ENCODE peak calls at places on chromosome 1, in seven cellular contexts. One of them, this sample, is unnamed.

GRCh38 chr1:24415910-24416665 is 486 bp downstream of the NIPAL3 start:
- DNase-seq in tibial nerve: no peak
- DNase-seq in right lobe of liver: no peak
- DNase-seq in neural progenitor cell: peak
- DNase-seq in AG10803: no peak
- DNase-seq in A549: peak
- DNase-seq in HCT116: no peak
- DNase-seq in this sample: no peak

GRCh38 chr1:8816831-8817412 is 518 bp downstream of the RERE start:
- DNase-seq in right lobe of liver: peak
- DNase-seq in HCT116: no peak
- DNase-seq in A549: no peak
- DNase-seq in neural progenitor cell: peak
- DNase-seq in AG10803: peak
- DNase-seq in tibial nerve: no peak
- DNase-seq in this sample: no peak

GRCh38 chr1:152917794-152918193 is 9.4 kb downstream of the IVL start:
- DNase-seq in AG10803: no peak
- DNase-seq in tibial nerve: no peak
- DNase-seq in A549: no peak
- DNase-seq in right lobe of liver: no peak
- DNase-seq in HCT116: peak
- DNase-seq in neural progenitor cell: no peak
- DNase-seq in this sample: no peak

GRCh38 chr1:2564815-2565415 is 8.7 kb downstream of the TNFRSF14 start:
- DNase-seq in HCT116: no peak
- DNase-seq in tibial nerve: no peak
- DNase-seq in neural progenitor cell: no peak
- DNase-seq in A549: no peak
- DNase-seq in AG10803: no peak
- DNase-seq in right lobe of liver: no peak
- DNase-seq in this sample: no peak

GRCh38 chr1:47898156-47898825 is 98.9 kb downstream of the TRABD2B start:
- DNase-seq in neural progenitor cell: no peak
- DNase-seq in tibial nerve: no peak
- DNase-seq in right lobe of liver: no peak
- DNase-seq in A549: no peak
- DNase-seq in HCT116: no peak
- DNase-seq in AG10803: no peak
- DNase-seq in this sample: no peak

GRCh38 chr1:172960019-172960418 is 90.7 kb downstream of the TNFSF18 start:
- DNase-seq in neural progenitor cell: no peak
- DNase-seq in tibial nerve: no peak
- DNase-seq in right lobe of liver: no peak
- DNase-seq in AG10803: peak
- DNase-seq in HCT116: no peak
- DNase-seq in A549: no peak
- DNase-seq in this sample: no peak

GRCh38 chr1:112938188-112938587 is 17.8 kb downstream of the SLC16A1 start:
- DNase-seq in AG10803: peak
- DNase-seq in A549: no peak
- DNase-seq in tibial nerve: no peak
- DNase-seq in right lobe of liver: no peak
- DNase-seq in HCT116: no peak
- DNase-seq in neural progenitor cell: no peak
- DNase-seq in this sample: no peak

GRCh38 chr1:180639871-180640270 is 8.0 kb downstream of the XPR1 start:
- DNase-seq in A549: no peak
- DNase-seq in HCT116: no peak
- DNase-seq in neural progenitor cell: peak
- DNase-seq in tibial nerve: no peak
- DNase-seq in AG10803: no peak
- DNase-seq in right lobe of liver: no peak
- DNase-seq in this sample: no peak

GRCh38 chr1:48285525-48285924 is 63.0 kb downstream of the SLC5A9 start:
- DNase-seq in neural progenitor cell: no peak
- DNase-seq in AG10803: no peak
- DNase-seq in tibial nerve: no peak
- DNase-seq in right lobe of liver: no peak
- DNase-seq in HCT116: no peak
- DNase-seq in A549: no peak
- DNase-seq in this sample: no peak

GRCh38 chr1:158547533-158547932 is 6.7 kb downstream of the OR6Y1 start:
- DNase-seq in A549: no peak
- DNase-seq in neural progenitor cell: no peak
- DNase-seq in right lobe of liver: no peak
- DNase-seq in AG10803: no peak
- DNase-seq in tibial nerve: no peak
- DNase-seq in HCT116: no peak
- DNase-seq in this sample: no peak

GRCh38 chr1:117838911-117839310 is 90.5 kb downstream of the GDAP2 start:
- DNase-seq in A549: no peak
- DNase-seq in tibial nerve: no peak
- DNase-seq in neural progenitor cell: no peak
- DNase-seq in HCT116: no peak
- DNase-seq in right lobe of liver: no peak
- DNase-seq in AG10803: peak
- DNase-seq in this sample: no peak

GRCh38 chr1:234977891-234978396 is 150.7 kb downstream of the TOMM20 start:
- DNase-seq in right lobe of liver: peak
- DNase-seq in neural progenitor cell: no peak
- DNase-seq in A549: no peak
- DNase-seq in HCT116: no peak
- DNase-seq in AG10803: no peak
- DNase-seq in tibial nerve: no peak
- DNase-seq in this sample: no peak

GRCh38 chr1:7375329-7375728 is 395.8 kb upstream of the VAMP3 start:
- DNase-seq in HCT116: no peak
- DNase-seq in right lobe of liver: no peak
- DNase-seq in AG10803: no peak
- DNase-seq in tibial nerve: no peak
- DNase-seq in neural progenitor cell: no peak
- DNase-seq in A549: no peak
- DNase-seq in this sample: no peak

GRCh38 chr1:98045211-98046030 is 124.6 kb upstream of the DPYD start:
- DNase-seq in neural progenitor cell: peak
- DNase-seq in tibial nerve: no peak
- DNase-seq in right lobe of liver: peak
- DNase-seq in AG10803: peak
- DNase-seq in HCT116: no peak
- DNase-seq in A549: peak
- DNase-seq in this sample: no peak

GRCh38 chr1:39378377-39378776 is 113.1 kb upstream of the BMP8A start:
- DNase-seq in neural progenitor cell: peak
- DNase-seq in right lobe of liver: no peak
- DNase-seq in HCT116: no peak
- DNase-seq in AG10803: no peak
- DNase-seq in tibial nerve: no peak
- DNase-seq in A549: peak
- DNase-seq in this sample: no peak

GRCh38 chr1:167109125-167109524 is 15.2 kb downstream of the STYXL2 start:
- DNase-seq in AG10803: no peak
- DNase-seq in HCT116: no peak
- DNase-seq in A549: no peak
- DNase-seq in right lobe of liver: no peak
- DNase-seq in neural progenitor cell: no peak
- DNase-seq in tibial nerve: no peak
- DNase-seq in this sample: no peak

GRCh38 chr1:47507921-47508894 is 70.4 kb downstream of the FOXD2 start:
- DNase-seq in tibial nerve: peak
- DNase-seq in right lobe of liver: peak
- DNase-seq in HCT116: no peak
- DNase-seq in A549: peak
- DNase-seq in neural progenitor cell: peak
- DNase-seq in AG10803: no peak
- DNase-seq in this sample: no peak

GRCh38 chr1:90732136-90732535 is 15.0 kb upstream of the BARHL2 start:
- DNase-seq in neural progenitor cell: peak
- DNase-seq in right lobe of liver: no peak
- DNase-seq in tibial nerve: no peak
- DNase-seq in HCT116: no peak
- DNase-seq in AG10803: no peak
- DNase-seq in A549: no peak
- DNase-seq in this sample: no peak

GRCh38 chr1:90728656-90729257 is 11.7 kb upstream of the BARHL2 start:
- DNase-seq in HCT116: no peak
- DNase-seq in tibial nerve: no peak
- DNase-seq in A549: no peak
- DNase-seq in right lobe of liver: no peak
- DNase-seq in neural progenitor cell: no peak
- DNase-seq in AG10803: no peak
- DNase-seq in this sample: no peak

GRCh38 chr1:90729484-90730246 is 12.6 kb upstream of the BARHL2 start:
- DNase-seq in right lobe of liver: no peak
- DNase-seq in HCT116: no peak
- DNase-seq in AG10803: no peak
- DNase-seq in tibial nerve: no peak
- DNase-seq in A549: no peak
- DNase-seq in neural progenitor cell: peak
- DNase-seq in this sample: no peak

GRCh38 chr1:90730247-90731022 is 13.3 kb upstream of the BARHL2 start:
- DNase-seq in HCT116: no peak
- DNase-seq in AG10803: peak
- DNase-seq in A549: no peak
- DNase-seq in tibial nerve: no peak
- DNase-seq in neural progenitor cell: peak
- DNase-seq in right lobe of liver: no peak
- DNase-seq in this sample: no peak

GRCh38 chr1:90731382-90732050 is 14.4 kb upstream of the BARHL2 start:
- DNase-seq in HCT116: no peak
- DNase-seq in right lobe of liver: no peak
- DNase-seq in neural progenitor cell: peak
- DNase-seq in tibial nerve: no peak
- DNase-seq in A549: no peak
- DNase-seq in AG10803: no peak
- DNase-seq in this sample: no peak
- H3K4me3 ChIP-seq in HCT116: no peak
- H3K4me3 ChIP-seq in right lobe of liver: no peak
- H3K4me3 ChIP-seq in neural progenitor cell: no peak
- H3K4me3 ChIP-seq in tibial nerve: no peak
- H3K4me3 ChIP-seq in A549: no peak
- H3K4me3 ChIP-seq in AG10803: no peak
- H3K4me3 ChIP-seq in this sample: no peak

DNA sequence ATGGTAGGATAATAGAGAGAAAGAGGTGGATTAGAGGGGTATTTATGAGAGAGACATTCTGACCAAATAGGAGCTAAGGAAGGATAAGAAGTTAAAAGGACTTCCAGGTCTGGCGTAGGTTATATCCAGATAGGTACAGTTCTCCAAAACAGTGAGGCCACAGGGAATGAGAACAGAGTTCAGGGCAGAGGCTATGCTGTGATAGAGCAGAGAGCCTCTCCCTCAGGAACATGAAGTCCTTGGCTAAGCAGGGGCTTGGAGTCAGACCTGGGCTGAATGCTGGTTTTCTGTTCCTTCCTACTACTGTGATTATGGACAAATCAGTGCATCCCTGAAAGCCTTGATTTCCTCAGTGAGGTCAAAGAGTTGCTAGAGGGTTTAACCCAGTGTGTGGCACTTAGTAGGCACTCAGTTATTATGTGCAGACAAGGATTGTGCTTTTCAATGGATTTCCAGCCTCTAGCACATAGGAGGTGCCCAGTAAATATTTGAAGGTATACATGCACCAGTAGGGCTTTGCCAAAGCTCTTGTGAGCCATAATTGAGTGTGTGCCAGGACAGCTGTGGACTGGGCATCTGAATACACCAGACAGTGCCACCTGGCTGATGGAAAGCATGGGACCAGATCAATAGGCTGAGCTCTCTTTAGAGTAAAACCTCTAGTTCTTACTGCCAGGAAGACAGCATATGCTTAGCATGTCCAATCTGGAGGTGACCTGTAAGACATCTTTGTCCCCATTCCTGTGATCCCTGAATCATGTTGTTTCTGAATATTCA is 111.2 kb downstream of the PIK3R3 start:
- DNase-seq in HCT116: no peak
- DNase-seq in neural progenitor cell: no peak
- DNase-seq in AG10803: no peak
- DNase-seq in A549: no peak
- DNase-seq in tibial nerve: no peak
- DNase-seq in right lobe of liver: no peak
- DNase-seq in this sample: no peak
- TF ChIP-seq CTCF in HCT116: peak
- TF ChIP-seq CTCF in neural progenitor cell: no peak
- TF ChIP-seq CTCF in AG10803: no peak
- TF ChIP-seq CTCF in A549: no peak
- TF ChIP-seq CTCF in tibial nerve: no peak
- TF ChIP-seq CTCF in right lobe of liver: peak
- TF ChIP-seq CTCF in this sample: no peak

GRCh38 chr1:239633432-239633831 is 247.1 kb downstream of the CHRM3 start:
- DNase-seq in right lobe of liver: no peak
- DNase-seq in neural progenitor cell: no peak
- DNase-seq in A549: no peak
- DNase-seq in HCT116: no peak
- DNase-seq in tibial nerve: no peak
- DNase-seq in AG10803: no peak
- DNase-seq in this sample: no peak

GRCh38 chr1:239636321-239636720 is 250.0 kb downstream of the CHRM3 start:
- DNase-seq in neural progenitor cell: no peak
- DNase-seq in AG10803: no peak
- DNase-seq in A549: no peak
- DNase-seq in HCT116: no peak
- DNase-seq in right lobe of liver: no peak
- DNase-seq in tibial nerve: no peak
- DNase-seq in this sample: no peak

GRCh38 chr1:239635276-239635675 is 248.9 kb downstream of the CHRM3 start:
- DNase-seq in AG10803: no peak
- DNase-seq in right lobe of liver: no peak
- DNase-seq in tibial nerve: no peak
- DNase-seq in neural progenitor cell: no peak
- DNase-seq in HCT116: no peak
- DNase-seq in A549: no peak
- DNase-seq in this sample: no peak

GRCh38 chr1:239630767-239631166 is 244.4 kb downstream of the CHRM3 start:
- DNase-seq in HCT116: no peak
- DNase-seq in tibial nerve: no peak
- DNase-seq in right lobe of liver: no peak
- DNase-seq in A549: no peak
- DNase-seq in AG10803: no peak
- DNase-seq in neural progenitor cell: no peak
- DNase-seq in this sample: no peak
- H3K4me3 ChIP-seq in HCT116: no peak
- H3K4me3 ChIP-seq in tibial nerve: no peak
- H3K4me3 ChIP-seq in right lobe of liver: no peak
- H3K4me3 ChIP-seq in A549: no peak
- H3K4me3 ChIP-seq in AG10803: no peak
- H3K4me3 ChIP-seq in neural progenitor cell: no peak
- H3K4me3 ChIP-seq in this sample: no peak

DNA sequence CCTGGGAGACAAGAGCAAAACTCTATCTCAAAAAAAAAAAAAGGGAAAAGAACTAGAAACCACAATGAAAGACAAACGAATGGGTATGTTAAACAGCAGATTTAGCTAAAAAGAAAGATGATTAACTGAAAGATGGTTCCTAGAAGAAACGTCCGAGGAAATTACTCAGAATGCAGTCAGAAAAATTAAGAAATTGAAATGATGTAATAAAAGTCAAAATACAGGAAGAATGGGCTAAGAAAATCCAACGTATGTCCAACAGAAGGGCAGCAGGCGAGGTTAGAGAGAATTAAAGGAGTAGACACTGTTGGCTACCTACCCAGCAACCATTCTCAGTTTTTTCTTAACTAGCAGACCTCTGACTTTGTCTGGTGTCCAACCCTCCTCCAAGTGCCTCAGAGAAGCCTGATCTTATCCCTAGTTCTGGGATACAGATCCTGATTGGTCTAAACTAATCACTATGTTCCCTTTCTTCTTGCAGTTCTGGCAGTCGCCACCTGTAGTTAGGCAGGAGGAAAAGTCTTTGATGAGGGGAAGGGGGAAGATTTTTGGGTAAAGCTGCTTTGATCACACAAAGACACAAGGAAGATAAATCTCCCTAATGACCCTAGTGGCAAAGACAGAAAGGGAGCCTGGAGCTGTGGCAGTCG is 25.7 kb downstream of the GPR161 start:
- DNase-seq in A549: no peak
- DNase-seq in tibial nerve: no peak
- DNase-seq in HCT116: peak
- DNase-seq in right lobe of liver: no peak
- DNase-seq in AG10803: peak
- DNase-seq in neural progenitor cell: peak
- DNase-seq in this sample: no peak
- TF ChIP-seq CTCF in A549: no peak
- TF ChIP-seq CTCF in tibial nerve: no peak
- TF ChIP-seq CTCF in HCT116: peak
- TF ChIP-seq CTCF in right lobe of liver: no peak
- TF ChIP-seq CTCF in AG10803: no peak
- TF ChIP-seq CTCF in neural progenitor cell: no peak
- TF ChIP-seq CTCF in this sample: no peak

This sample was measured in retinal pigment epithelial cell.